ENCODE peak calls at places on chromosomes 12 and 14, in nine cellular contexts. One of them, this sample, is unnamed.

GRCh38 chr12:7017870-7018349 is 366 bp downstream of the LPCAT3 start:
- DNase-seq in activated T-cell treated with anti-CD3 and anti-CD28 coated beads for 24 hours: no peak
- DNase-seq in heart left ventricle: no peak
- DNase-seq in 8988T: peak
- DNase-seq in DMS53: peak
- DNase-seq in keratinocyte: no peak
- DNase-seq in HFF-Myc: no peak
- DNase-seq in AG10803: no peak
- DNase-seq in H7: no peak
- DNase-seq in this sample: no peak

GRCh38 chr12:124953689-124954405 is 35.1 kb downstream of the DHX37 start:
- DNase-seq in activated T-cell treated with anti-CD3 and anti-CD28 coated beads for 24 hours: no peak
- DNase-seq in heart left ventricle: no peak
- DNase-seq in 8988T: no peak
- DNase-seq in DMS53: no peak
- DNase-seq in keratinocyte: no peak
- DNase-seq in HFF-Myc: no peak
- DNase-seq in AG10803: no peak
- DNase-seq in H7: peak
- DNase-seq in this sample: no peak

GRCh38 chr12:124174949-124175348 is 119.9 kb upstream of the RFLNA start:
- DNase-seq in activated T-cell treated with anti-CD3 and anti-CD28 coated beads for 24 hours: no peak
- DNase-seq in heart left ventricle: no peak
- DNase-seq in 8988T: no peak
- DNase-seq in DMS53: no peak
- DNase-seq in keratinocyte: no peak
- DNase-seq in HFF-Myc: no peak
- DNase-seq in AG10803: peak
- DNase-seq in H7: no peak
- DNase-seq in this sample: no peak

GRCh38 chr12:103632554-103633216 is 45.6 kb downstream of the STAB2 start:
- DNase-seq in activated T-cell treated with anti-CD3 and anti-CD28 coated beads for 24 hours: peak
- DNase-seq in heart left ventricle: peak
- DNase-seq in 8988T: peak
- DNase-seq in DMS53: peak
- DNase-seq in keratinocyte: peak
- DNase-seq in HFF-Myc: peak
- DNase-seq in AG10803: peak
- DNase-seq in H7: peak
- DNase-seq in this sample: peak

GRCh38 chr12:54701940-54702592 is 53.9 kb upstream of the DCD start:
- DNase-seq in activated T-cell treated with anti-CD3 and anti-CD28 coated beads for 24 hours: no peak
- DNase-seq in heart left ventricle: no peak
- DNase-seq in 8988T: no peak
- DNase-seq in DMS53: peak
- DNase-seq in keratinocyte: no peak
- DNase-seq in HFF-Myc: no peak
- DNase-seq in AG10803: peak
- DNase-seq in H7: peak
- DNase-seq in this sample: no peak

GRCh38 chr12:59649203-59649602 is 53.4 kb downstream of the SLC16A7 start:
- DNase-seq in activated T-cell treated with anti-CD3 and anti-CD28 coated beads for 24 hours: no peak
- DNase-seq in heart left ventricle: no peak
- DNase-seq in 8988T: no peak
- DNase-seq in DMS53: no peak
- DNase-seq in keratinocyte: no peak
- DNase-seq in HFF-Myc: no peak
- DNase-seq in AG10803: peak
- DNase-seq in H7: no peak
- DNase-seq in this sample: no peak

GRCh38 chr12:10073266-10073665 is 25.5 kb downstream of the CLEC1A start:
- DNase-seq in activated T-cell treated with anti-CD3 and anti-CD28 coated beads for 24 hours: no peak
- DNase-seq in heart left ventricle: no peak
- DNase-seq in 8988T: no peak
- DNase-seq in DMS53: no peak
- DNase-seq in keratinocyte: no peak
- DNase-seq in HFF-Myc: no peak
- DNase-seq in AG10803: no peak
- DNase-seq in H7: no peak
- DNase-seq in this sample: no peak

GRCh38 chr14:89635615-89636014 is 218.6 kb upstream of the FOXN3 start:
- DNase-seq in activated T-cell treated with anti-CD3 and anti-CD28 coated beads for 24 hours: no peak
- DNase-seq in heart left ventricle: no peak
- DNase-seq in 8988T: no peak
- DNase-seq in DMS53: no peak
- DNase-seq in keratinocyte: no peak
- DNase-seq in HFF-Myc: no peak
- DNase-seq in AG10803: no peak
- DNase-seq in H7: no peak
- DNase-seq in this sample: no peak

GRCh38 chr14:31139301-31139847 is 68.2 kb downstream of the HECTD1 start:
- DNase-seq in activated T-cell treated with anti-CD3 and anti-CD28 coated beads for 24 hours: no peak
- DNase-seq in heart left ventricle: no peak
- DNase-seq in 8988T: no peak
- DNase-seq in DMS53: no peak
- DNase-seq in keratinocyte: no peak
- DNase-seq in HFF-Myc: no peak
- DNase-seq in AG10803: no peak
- DNase-seq in H7: no peak
- DNase-seq in this sample: no peak

GRCh38 chr12:46386877-46387629 is 14.5 kb upstream of the SLC38A2 start:
- DNase-seq in activated T-cell treated with anti-CD3 and anti-CD28 coated beads for 24 hours: no peak
- DNase-seq in heart left ventricle: peak
- DNase-seq in 8988T: no peak
- DNase-seq in DMS53: no peak
- DNase-seq in keratinocyte: no peak
- DNase-seq in HFF-Myc: no peak
- DNase-seq in AG10803: peak
- DNase-seq in H7: peak
- DNase-seq in this sample: no peak

GRCh38 chr12:54163147-54163546 is 25.6 kb downstream of the SMUG1 start:
- DNase-seq in activated T-cell treated with anti-CD3 and anti-CD28 coated beads for 24 hours: no peak
- DNase-seq in heart left ventricle: no peak
- DNase-seq in 8988T: no peak
- DNase-seq in DMS53: peak
- DNase-seq in keratinocyte: no peak
- DNase-seq in HFF-Myc: no peak
- DNase-seq in AG10803: no peak
- DNase-seq in H7: no peak
- DNase-seq in this sample: no peak

GRCh38 chr12:58503731-58504520 is 416.4 kb downstream of the LRIG3 start:
- DNase-seq in activated T-cell treated with anti-CD3 and anti-CD28 coated beads for 24 hours: no peak
- DNase-seq in heart left ventricle: no peak
- DNase-seq in 8988T: no peak
- DNase-seq in DMS53: peak
- DNase-seq in keratinocyte: no peak
- DNase-seq in HFF-Myc: no peak
- DNase-seq in AG10803: peak
- DNase-seq in H7: no peak
- DNase-seq in this sample: no peak

GRCh38 chr12:53231859-53232640 is at the start of gene RARG:
- DNase-seq in activated T-cell treated with anti-CD3 and anti-CD28 coated beads for 24 hours: peak
- DNase-seq in heart left ventricle: peak
- DNase-seq in 8988T: peak
- DNase-seq in DMS53: peak
- DNase-seq in keratinocyte: no peak
- DNase-seq in HFF-Myc: no peak
- DNase-seq in AG10803: peak
- DNase-seq in H7: peak
- DNase-seq in this sample: peak

GRCh38 chr12:66589095-66589494 is 89.8 kb downstream of the GRIP1 start:
- DNase-seq in activated T-cell treated with anti-CD3 and anti-CD28 coated beads for 24 hours: no peak
- DNase-seq in heart left ventricle: no peak
- DNase-seq in 8988T: no peak
- DNase-seq in DMS53: no peak
- DNase-seq in keratinocyte: no peak
- DNase-seq in HFF-Myc: no peak
- DNase-seq in AG10803: no peak
- DNase-seq in H7: no peak
- DNase-seq in this sample: no peak

GRCh38 chr12:107593713-107594381 is 91.8 kb upstream of the PWP1 start:
- DNase-seq in activated T-cell treated with anti-CD3 and anti-CD28 coated beads for 24 hours: no peak
- DNase-seq in heart left ventricle: no peak
- DNase-seq in 8988T: no peak
- DNase-seq in DMS53: peak
- DNase-seq in keratinocyte: no peak
- DNase-seq in HFF-Myc: no peak
- DNase-seq in AG10803: no peak
- DNase-seq in H7: no peak
- DNase-seq in this sample: no peak

GRCh38 chr12:4379410-4379809 is at the start of gene FGF23:
- DNase-seq in activated T-cell treated with anti-CD3 and anti-CD28 coated beads for 24 hours: no peak
- DNase-seq in heart left ventricle: no peak
- DNase-seq in 8988T: no peak
- DNase-seq in DMS53: peak
- DNase-seq in keratinocyte: no peak
- DNase-seq in HFF-Myc: peak
- DNase-seq in AG10803: peak
- DNase-seq in H7: peak
- DNase-seq in this sample: no peak

GRCh38 chr14:75343914-75344313 is 65.3 kb downstream of the FOS start:
- DNase-seq in activated T-cell treated with anti-CD3 and anti-CD28 coated beads for 24 hours: no peak
- DNase-seq in heart left ventricle: no peak
- DNase-seq in 8988T: no peak
- DNase-seq in DMS53: no peak
- DNase-seq in keratinocyte: no peak
- DNase-seq in HFF-Myc: no peak
- DNase-seq in AG10803: peak
- DNase-seq in H7: no peak
- DNase-seq in this sample: no peak

GRCh38 chr14:63046339-63047268 is 1.3 kb upstream of the KCNH5 start:
- DNase-seq in activated T-cell treated with anti-CD3 and anti-CD28 coated beads for 24 hours: no peak
- DNase-seq in heart left ventricle: no peak
- DNase-seq in 8988T: no peak
- DNase-seq in DMS53: peak
- DNase-seq in keratinocyte: no peak
- DNase-seq in HFF-Myc: no peak
- DNase-seq in AG10803: no peak
- DNase-seq in H7: peak
- DNase-seq in this sample: no peak

GRCh38 chr12:93883436-93884154 is 206.4 kb downstream of the CRADD start:
- DNase-seq in activated T-cell treated with anti-CD3 and anti-CD28 coated beads for 24 hours: no peak
- DNase-seq in heart left ventricle: no peak
- DNase-seq in 8988T: no peak
- DNase-seq in DMS53: no peak
- DNase-seq in keratinocyte: no peak
- DNase-seq in HFF-Myc: no peak
- DNase-seq in AG10803: peak
- DNase-seq in H7: no peak
- DNase-seq in this sample: no peak

GRCh38 chr12:29889737-29890136 is 106.0 kb upstream of the TMTC1 start:
- DNase-seq in activated T-cell treated with anti-CD3 and anti-CD28 coated beads for 24 hours: no peak
- DNase-seq in heart left ventricle: peak
- DNase-seq in 8988T: no peak
- DNase-seq in DMS53: peak
- DNase-seq in keratinocyte: no peak
- DNase-seq in HFF-Myc: no peak
- DNase-seq in AG10803: no peak
- DNase-seq in H7: peak
- DNase-seq in this sample: no peak

GRCh38 chr14:23047042-23047634 is 5.1 kb downstream of the PSMB11 start:
- DNase-seq in activated T-cell treated with anti-CD3 and anti-CD28 coated beads for 24 hours: no peak
- DNase-seq in heart left ventricle: peak
- DNase-seq in 8988T: no peak
- DNase-seq in DMS53: no peak
- DNase-seq in keratinocyte: no peak
- DNase-seq in HFF-Myc: no peak
- DNase-seq in AG10803: no peak
- DNase-seq in H7: no peak
- DNase-seq in this sample: no peak

GRCh38 chr12:7060353-7060954 is at the start of gene C1S:
- DNase-seq in activated T-cell treated with anti-CD3 and anti-CD28 coated beads for 24 hours: no peak
- DNase-seq in heart left ventricle: peak
- DNase-seq in 8988T: peak
- DNase-seq in DMS53: peak
- DNase-seq in keratinocyte: no peak
- DNase-seq in HFF-Myc: peak
- DNase-seq in AG10803: peak
- DNase-seq in H7: peak
- DNase-seq in this sample: peak

GRCh38 chr12:96107236-96107635 is 71.8 kb upstream of the LTA4H start:
- DNase-seq in activated T-cell treated with anti-CD3 and anti-CD28 coated beads for 24 hours: no peak
- DNase-seq in heart left ventricle: peak
- DNase-seq in 8988T: no peak
- DNase-seq in DMS53: no peak
- DNase-seq in keratinocyte: no peak
- DNase-seq in HFF-Myc: no peak
- DNase-seq in AG10803: no peak
- DNase-seq in H7: peak
- DNase-seq in this sample: no peak

GRCh38 chr12:56029166-56029519 is 8.3 kb downstream of the IKZF4 start:
- DNase-seq in activated T-cell treated with anti-CD3 and anti-CD28 coated beads for 24 hours: no peak
- DNase-seq in heart left ventricle: no peak
- DNase-seq in 8988T: no peak
- DNase-seq in DMS53: no peak
- DNase-seq in keratinocyte: no peak
- DNase-seq in HFF-Myc: no peak
- DNase-seq in AG10803: peak
- DNase-seq in H7: no peak
- DNase-seq in this sample: no peak

GRCh38 chr12:49952396-49953055 is 2.0 kb downstream of the AQP2 start:
- DNase-seq in activated T-cell treated with anti-CD3 and anti-CD28 coated beads for 24 hours: no peak
- DNase-seq in heart left ventricle: no peak
- DNase-seq in 8988T: no peak
- DNase-seq in DMS53: peak
- DNase-seq in keratinocyte: no peak
- DNase-seq in HFF-Myc: no peak
- DNase-seq in AG10803: no peak
- DNase-seq in H7: no peak
- DNase-seq in this sample: peak

GRCh38 chr12:54628186-54628846 is 6.4 kb downstream of the LACRT start:
- DNase-seq in activated T-cell treated with anti-CD3 and anti-CD28 coated beads for 24 hours: no peak
- DNase-seq in heart left ventricle: no peak
- DNase-seq in 8988T: no peak
- DNase-seq in DMS53: no peak
- DNase-seq in keratinocyte: no peak
- DNase-seq in HFF-Myc: no peak
- DNase-seq in AG10803: no peak
- DNase-seq in H7: no peak
- DNase-seq in this sample: no peak

GRCh38 chr12:88227871-88228270 is 85.8 kb downstream of the TMTC3 start:
- DNase-seq in activated T-cell treated with anti-CD3 and anti-CD28 coated beads for 24 hours: no peak
- DNase-seq in heart left ventricle: no peak
- DNase-seq in 8988T: no peak
- DNase-seq in DMS53: no peak
- DNase-seq in keratinocyte: no peak
- DNase-seq in HFF-Myc: no peak
- DNase-seq in AG10803: no peak
- DNase-seq in H7: no peak
- DNase-seq in this sample: no peak

GRCh38 chr14:45902241-45902640 is 649.2 kb upstream of the MIS18BP1 start:
- DNase-seq in activated T-cell treated with anti-CD3 and anti-CD28 coated beads for 24 hours: no peak
- DNase-seq in heart left ventricle: no peak
- DNase-seq in 8988T: no peak
- DNase-seq in DMS53: no peak
- DNase-seq in keratinocyte: no peak
- DNase-seq in HFF-Myc: no peak
- DNase-seq in AG10803: no peak
- DNase-seq in H7: no peak
- DNase-seq in this sample: no peak

GRCh38 chr12:14264316-14264715 is 101.2 kb upstream of the ATF7IP start:
- DNase-seq in activated T-cell treated with anti-CD3 and anti-CD28 coated beads for 24 hours: no peak
- DNase-seq in heart left ventricle: no peak
- DNase-seq in 8988T: no peak
- DNase-seq in DMS53: peak
- DNase-seq in keratinocyte: no peak
- DNase-seq in HFF-Myc: no peak
- DNase-seq in AG10803: no peak
- DNase-seq in H7: no peak
- DNase-seq in this sample: no peak

GRCh38 chr12:97426485-97427116 is 36.0 kb upstream of the RMST start:
- DNase-seq in activated T-cell treated with anti-CD3 and anti-CD28 coated beads for 24 hours: no peak
- DNase-seq in heart left ventricle: no peak
- DNase-seq in 8988T: no peak
- DNase-seq in DMS53: no peak
- DNase-seq in keratinocyte: no peak
- DNase-seq in HFF-Myc: no peak
- DNase-seq in AG10803: no peak
- DNase-seq in H7: no peak
- DNase-seq in this sample: no peak

GRCh38 chr12:124617615-124618014 is 50.2 kb upstream of the NCOR2 start:
- DNase-seq in activated T-cell treated with anti-CD3 and anti-CD28 coated beads for 24 hours: no peak
- DNase-seq in heart left ventricle: peak
- DNase-seq in 8988T: no peak
- DNase-seq in DMS53: peak
- DNase-seq in keratinocyte: no peak
- DNase-seq in HFF-Myc: no peak
- DNase-seq in AG10803: no peak
- DNase-seq in H7: peak
- DNase-seq in this sample: peak

This sample was measured in upper lobe of right lung.